ENCODE peak calls at places on chromosome 10, in eight cellular contexts. One of them, this sample, is unnamed.

GRCh38 chr10:80501381-80501912 is 36.3 kb upstream of the SH2D4B start:
- DNase-seq in coronary artery: no peak
- DNase-seq in activated CD4-positive, alpha-beta T cell treated with anti-CD3 and anti-CD28 coated beads, Interleukin-2, amount 10 ng/mL, durations not matched to agents 7 days and 5 days: no peak
- DNase-seq in T-helper 1 cell: no peak
- DNase-seq in foreskin keratinocyte: peak
- DNase-seq in uterus: no peak
- DNase-seq in NCI-H1436: no peak
- DNase-seq in kidney glomerular epithelial cell: no peak
- DNase-seq in this sample: no peak

GRCh38 chr10:132539894-132540293 is 2.3 kb downstream of the INPP5A start:
- DNase-seq in coronary artery: no peak
- DNase-seq in foreskin keratinocyte: peak
- DNase-seq in uterus: no peak
- DNase-seq in kidney glomerular epithelial cell: no peak
- DNase-seq in NCI-H1436: no peak
- DNase-seq in T-helper 1 cell: no peak
- DNase-seq in activated CD4-positive, alpha-beta T cell treated with anti-CD3 and anti-CD28 coated beads, Interleukin-2, amount 10 ng/mL, durations not matched to agents 7 days and 5 days: peak
- DNase-seq in this sample: no peak

GRCh38 chr10:51010977-51011376 is 63.3 kb upstream of the PRKG1 start:
- DNase-seq in coronary artery: no peak
- DNase-seq in T-helper 1 cell: no peak
- DNase-seq in uterus: no peak
- DNase-seq in activated CD4-positive, alpha-beta T cell treated with anti-CD3 and anti-CD28 coated beads, Interleukin-2, amount 10 ng/mL, durations not matched to agents 7 days and 5 days: peak
- DNase-seq in NCI-H1436: no peak
- DNase-seq in kidney glomerular epithelial cell: peak
- DNase-seq in foreskin keratinocyte: no peak
- DNase-seq in this sample: no peak

GRCh38 chr10:60914676-60915075 is 29.3 kb downstream of the RHOBTB1 start:
- DNase-seq in coronary artery: no peak
- DNase-seq in activated CD4-positive, alpha-beta T cell treated with anti-CD3 and anti-CD28 coated beads, Interleukin-2, amount 10 ng/mL, durations not matched to agents 7 days and 5 days: no peak
- DNase-seq in foreskin keratinocyte: no peak
- DNase-seq in kidney glomerular epithelial cell: peak
- DNase-seq in NCI-H1436: no peak
- DNase-seq in uterus: peak
- DNase-seq in T-helper 1 cell: no peak
- DNase-seq in this sample: no peak

GRCh38 chr10:86346794-86347665 is 19.6 kb downstream of the GRID1 start:
- DNase-seq in foreskin keratinocyte: no peak
- DNase-seq in NCI-H1436: no peak
- DNase-seq in activated CD4-positive, alpha-beta T cell treated with anti-CD3 and anti-CD28 coated beads, Interleukin-2, amount 10 ng/mL, durations not matched to agents 7 days and 5 days: no peak
- DNase-seq in uterus: no peak
- DNase-seq in coronary artery: no peak
- DNase-seq in T-helper 1 cell: no peak
- DNase-seq in kidney glomerular epithelial cell: no peak
- DNase-seq in this sample: no peak

GRCh38 chr10:33900591-33900990 is 566.1 kb upstream of the NRP1 start:
- DNase-seq in activated CD4-positive, alpha-beta T cell treated with anti-CD3 and anti-CD28 coated beads, Interleukin-2, amount 10 ng/mL, durations not matched to agents 7 days and 5 days: no peak
- DNase-seq in T-helper 1 cell: no peak
- DNase-seq in kidney glomerular epithelial cell: no peak
- DNase-seq in coronary artery: no peak
- DNase-seq in NCI-H1436: no peak
- DNase-seq in uterus: no peak
- DNase-seq in foreskin keratinocyte: no peak
- DNase-seq in this sample: no peak

GRCh38 chr10:44180321-44181154 is 204.4 kb downstream of the CXCL12 start:
- DNase-seq in kidney glomerular epithelial cell: no peak
- DNase-seq in uterus: peak
- DNase-seq in foreskin keratinocyte: no peak
- DNase-seq in T-helper 1 cell: no peak
- DNase-seq in activated CD4-positive, alpha-beta T cell treated with anti-CD3 and anti-CD28 coated beads, Interleukin-2, amount 10 ng/mL, durations not matched to agents 7 days and 5 days: no peak
- DNase-seq in NCI-H1436: no peak
- DNase-seq in coronary artery: no peak
- DNase-seq in this sample: no peak

GRCh38 chr10:49257626-49258350 is 41.2 kb upstream of the C10orf71 start:
- DNase-seq in foreskin keratinocyte: no peak
- DNase-seq in coronary artery: no peak
- DNase-seq in activated CD4-positive, alpha-beta T cell treated with anti-CD3 and anti-CD28 coated beads, Interleukin-2, amount 10 ng/mL, durations not matched to agents 7 days and 5 days: no peak
- DNase-seq in NCI-H1436: no peak
- DNase-seq in uterus: no peak
- DNase-seq in kidney glomerular epithelial cell: no peak
- DNase-seq in T-helper 1 cell: no peak
- DNase-seq in this sample: no peak

GRCh38 chr10:79434223-79434687 is 11.2 kb downstream of the ZCCHC24 start:
- DNase-seq in T-helper 1 cell: no peak
- DNase-seq in coronary artery: no peak
- DNase-seq in NCI-H1436: no peak
- DNase-seq in activated CD4-positive, alpha-beta T cell treated with anti-CD3 and anti-CD28 coated beads, Interleukin-2, amount 10 ng/mL, durations not matched to agents 7 days and 5 days: no peak
- DNase-seq in kidney glomerular epithelial cell: no peak
- DNase-seq in uterus: peak
- DNase-seq in foreskin keratinocyte: no peak
- DNase-seq in this sample: no peak

GRCh38 chr10:102714621-102715455 is at the start of gene SFXN2:
- DNase-seq in kidney glomerular epithelial cell: no peak
- DNase-seq in coronary artery: no peak
- DNase-seq in T-helper 1 cell: peak
- DNase-seq in activated CD4-positive, alpha-beta T cell treated with anti-CD3 and anti-CD28 coated beads, Interleukin-2, amount 10 ng/mL, durations not matched to agents 7 days and 5 days: peak
- DNase-seq in uterus: no peak
- DNase-seq in NCI-H1436: peak
- DNase-seq in foreskin keratinocyte: no peak
- DNase-seq in this sample: no peak

GRCh38 chr10:132360766-132361447 is 28.9 kb downstream of the LRRC27 start:
- DNase-seq in NCI-H1436: no peak
- DNase-seq in T-helper 1 cell: peak
- DNase-seq in activated CD4-positive, alpha-beta T cell treated with anti-CD3 and anti-CD28 coated beads, Interleukin-2, amount 10 ng/mL, durations not matched to agents 7 days and 5 days: peak
- DNase-seq in kidney glomerular epithelial cell: no peak
- DNase-seq in foreskin keratinocyte: no peak
- DNase-seq in uterus: no peak
- DNase-seq in coronary artery: no peak
- DNase-seq in this sample: no peak